ENCODE peak calls at places on chromosomes 12 and 14, in five cellular contexts. P, E, U, G and W are unnamed samples.

GRCh38 chr12:71125515-71125914 is 32.3 kb downstream of the TSPAN8 start:
- DNase-seq in P (no peak), E (no peak), U (no peak), G (no peak), W (no peak)

GRCh38 chr12:19421503-19422282 is 17.6 kb upstream of the AEBP2 start:
- DNase-seq in P (no peak), E (no peak), U (no peak), G (no peak), W (no peak)

GRCh38 chr14:27184371-27184901 is 586.6 kb upstream of the NOVA1 start:
- DNase-seq in P (no peak), E (no peak), U (peak; percentile 2), G (no peak), W (no peak)

GRCh38 chr12:4843907-4844306 is 65.8 kb upstream of the KCNA1 start:
- DNase-seq in P (no peak), E (no peak), U (no peak), G (no peak), W (no peak)

GRCh38 chr14:64220466-64220865 is 73.7 kb downstream of the ESR2 start:
- DNase-seq in P (peak; percentile 68), E (no peak), U (no peak), G (no peak), W (no peak)

GRCh38 chr14:45807187-45807586 is 554.2 kb upstream of the MIS18BP1 start:
- DNase-seq in P (no peak), E (no peak), U (no peak), G (no peak), W (no peak)

GRCh38 chr12:3704512-3705348 is 48.2 kb downstream of the CRACR2A start:
- DNase-seq in P (no peak), E (no peak), U (no peak), G (no peak), W (no peak)

GRCh38 chr12:102480401-102480800 is at the start of gene IGF1:
- DNase-seq in P (no peak), E (no peak), U (no peak), G (no peak), W (no peak)

GRCh38 chr12:128387811-128388422 is 120.9 kb downstream of the TMEM132C start:
- DNase-seq in P (peak; percentile 46), E (peak; percentile 68), U (no peak), G (no peak), W (peak; percentile 61)

GRCh38 chr14:103016071-103016470 is 41.3 kb downstream of the CDC42BPB start:
- DNase-seq in P (peak; percentile 34), E (no peak), U (no peak), G (no peak), W (no peak)

GRCh38 chr12:68310370-68310769 is 21.8 kb downstream of the MDM1 start:
- DNase-seq in P (no peak), E (no peak), U (peak; percentile 94), G (no peak), W (no peak)

GRCh38 chr14:102479777-102480176 is 29.8 kb downstream of the ANKRD9 start:
- DNase-seq in P (no peak), E (no peak), U (no peak), G (no peak), W (no peak)

GRCh38 chr14:96281486-96281885 is 25.5 kb downstream of the BDKRB1 start:
- DNase-seq in P (no peak), E (no peak), U (no peak), G (no peak), W (no peak)

GRCh38 chr12:56333197-56333678 is 562 bp downstream of the PAN2 start:
- DNase-seq in P (peak; percentile 16), E (no peak), U (peak; percentile 73), G (no peak), W (no peak)

GRCh38 chr12:109951751-109952150 is 44.4 kb downstream of the GIT2 start:
- DNase-seq in P (peak; percentile 48), E (no peak), U (peak; percentile 66), G (no peak), W (no peak)

GRCh38 chr12:93982847-93983315 is 165.5 kb upstream of the PLXNC1 start:
- DNase-seq in P (no peak), E (no peak), U (peak; percentile 68), G (no peak), W (no peak)

GRCh38 chr14:96586056-96586455 is 83.9 kb downstream of the PAPOLA start:
- DNase-seq in P (no peak), E (no peak), U (no peak), G (no peak), W (no peak)

GRCh38 chr12:12779529-12779928 is 5.9 kb upstream of the APOLD1 start:
- DNase-seq in P (no peak), E (no peak), U (peak; percentile 96), G (no peak), W (no peak)

GRCh38 chr14:81613341-81614045 is 79.8 kb upstream of the SEL1L start:
- DNase-seq in P (no peak), E (no peak), U (no peak), G (no peak), W (no peak)

GRCh38 chr14:81618695-81619094 is 85.0 kb upstream of the SEL1L start:
- DNase-seq in P (no peak), E (no peak), U (no peak), G (no peak), W (no peak)
- TF ChIP-seq CTCF in P (no peak), E (no peak), U (no peak), G (no peak), W (no peak)

DNA sequence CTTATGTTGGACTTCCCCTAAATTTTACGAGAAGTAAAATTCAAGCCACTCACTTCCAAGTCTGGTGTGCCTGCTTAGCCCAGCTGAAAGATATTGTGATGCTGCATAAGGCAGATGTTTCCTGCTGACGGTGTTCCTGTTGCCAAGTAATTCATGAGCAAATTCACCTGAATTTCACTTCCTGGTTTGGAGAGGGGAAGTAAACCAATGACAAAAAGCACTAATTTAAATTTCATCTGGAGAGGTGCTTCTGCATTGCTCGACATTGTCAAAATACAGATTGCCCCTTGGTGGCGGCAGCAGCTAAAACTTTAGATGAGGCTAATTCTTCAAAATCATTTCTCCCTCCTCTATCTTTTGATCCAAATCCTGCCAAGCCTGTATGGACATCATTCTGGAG is 281.1 kb downstream of the AACS start:
- DNase-seq in P (peak; percentile 45), E (no peak), U (no peak), G (no peak), W (no peak)
- TF ChIP-seq CTCF in P (peak; percentile 38), E (no peak), U (no peak), G (no peak), W (no peak)

DNA sequence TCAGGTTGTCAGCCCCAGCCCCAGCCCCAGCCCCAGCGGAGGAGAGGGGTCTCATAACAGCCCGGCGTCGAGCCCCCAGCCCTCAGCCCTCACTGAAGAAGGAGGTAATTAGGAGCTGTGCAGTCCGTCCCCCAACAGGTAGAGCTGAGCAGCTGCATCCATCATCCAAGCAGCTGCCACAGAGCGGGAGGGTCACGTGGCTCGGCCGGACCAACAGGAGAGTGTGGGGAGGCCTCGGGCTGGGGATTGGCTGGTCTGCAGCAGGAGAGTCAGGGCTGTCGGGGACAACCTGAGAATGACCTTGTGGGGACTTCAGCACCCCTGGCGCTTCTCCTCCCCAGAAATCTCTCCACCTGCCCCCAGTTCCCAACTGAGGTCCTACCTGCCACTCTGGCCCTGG is 29.6 kb downstream of the SMUG1 start:
- DNase-seq in P (no peak), E (peak; percentile 75), U (peak; percentile 13), G (no peak), W (peak; percentile 74)
- TF ChIP-seq CTCF in P (no peak), E (peak; percentile 36), U (no peak), G (no peak), W (peak; percentile 29)

DNA sequence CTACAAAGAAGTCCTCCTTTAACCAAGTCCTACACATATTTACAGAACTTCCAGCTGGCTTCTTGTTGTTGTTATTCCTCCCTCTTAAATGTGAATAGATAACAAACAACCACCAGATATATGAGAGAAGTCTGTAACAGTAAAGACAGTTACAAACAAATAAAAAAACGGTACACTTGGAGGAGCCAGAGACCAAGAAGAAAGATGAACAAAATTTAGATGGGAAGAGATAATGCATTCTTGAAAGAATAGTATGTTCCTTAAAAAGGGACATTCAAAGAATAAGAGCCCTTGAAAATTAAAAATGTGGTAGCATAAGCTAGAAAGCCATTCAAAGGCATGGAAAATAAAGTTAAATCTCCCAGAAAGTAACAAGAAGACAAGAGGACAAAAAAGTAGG is 25.9 kb downstream of the SLCO1A2 start:
- DNase-seq in P (no peak), E (no peak), U (no peak), G (no peak), W (no peak)
- TF ChIP-seq CTCF in P (no peak), E (no peak), U (no peak), G (no peak), W (no peak)

GRCh38 chr12:76562158-76562557 is 2.6 kb upstream of the OSBPL8 start:
- DNase-seq in P (no peak), E (no peak), U (no peak), G (no peak), W (no peak)

GRCh38 chr12:76556373-76556772 is 3.2 kb downstream of the OSBPL8 start:
- DNase-seq in P (no peak), E (no peak), U (peak; percentile 15), G (no peak), W (no peak)

GRCh38 chr12:76558684-76559276 is 791 bp downstream of the OSBPL8 start:
- DNase-seq in P (peak; percentile 53), E (peak; percentile 34), U (peak; percentile 23), G (peak; percentile 13), W (peak; percentile 66)

GRCh38 chr12:76560083-76560491 is 516 bp upstream of the OSBPL8 start:
- DNase-seq in P (no peak), E (no peak), U (no peak), G (no peak), W (no peak)

DNA sequence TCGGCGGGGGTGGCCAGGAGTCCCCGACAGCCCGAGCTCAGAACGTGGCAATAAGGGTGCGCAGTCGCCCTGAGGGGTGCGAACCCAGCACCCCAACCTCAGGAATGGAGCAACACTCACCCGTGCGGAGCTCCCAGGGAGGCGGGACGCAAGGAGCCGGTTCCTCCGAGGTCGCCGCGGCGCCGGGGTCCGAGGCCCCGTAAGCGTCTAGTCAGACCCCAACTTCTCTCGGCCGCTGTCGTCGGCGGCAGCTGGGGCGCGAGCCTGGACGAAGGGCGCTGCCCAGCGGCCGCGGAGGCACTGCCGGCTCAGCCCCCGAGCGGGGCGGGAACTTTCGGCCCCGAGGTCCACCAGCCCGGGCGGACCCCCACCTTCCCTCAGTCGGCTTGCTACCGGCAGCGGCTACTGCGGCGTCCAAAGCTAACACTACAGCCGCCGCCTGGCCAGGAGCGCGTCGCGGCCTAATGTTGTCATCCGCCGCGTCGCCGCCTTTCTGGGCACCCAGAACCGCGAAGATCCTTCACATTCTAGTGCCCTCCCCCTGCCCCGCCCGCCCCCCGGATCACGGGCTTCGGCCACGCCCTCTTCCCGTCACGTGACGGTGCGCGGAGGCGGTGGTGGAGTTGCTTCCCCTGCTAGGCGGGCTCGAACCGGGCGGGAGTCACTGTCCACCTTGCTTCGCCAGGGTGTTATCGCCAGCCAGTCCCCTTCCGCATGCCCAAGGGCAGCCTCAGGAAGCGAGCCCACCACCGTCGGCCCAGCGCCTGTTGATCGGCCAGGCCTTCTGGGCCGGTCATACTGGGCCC is at the start of gene OSBPL8:
- DNase-seq in P (peak; percentile 96), E (peak; percentile 94), U (peak; percentile 72), G (peak; percentile 93), W (peak; percentile 97)
- TF ChIP-seq CTCF in P (peak; percentile 16), E (peak; percentile 25), U (peak; percentile 19), G (peak; percentile 16), W (no peak)

GRCh38 chr14:68951051-68951797 is 27.9 kb downstream of the ACTN1 start:
- DNase-seq in P (peak; percentile 25), E (no peak), U (peak; percentile 98), G (peak; percentile 75), W (no peak)
- TF ChIP-seq CTCF in P (no peak), E (no peak), U (no peak), G (no peak), W (no peak)